ENCODE peak calls at places on chromosomes 13 and 19, in five cellular contexts. One of them, this sample, is unnamed.

GRCh38 chr19:13054605-13055212 is 47.9 kb downstream of the LYL1 start:
- DNase-seq in PC-3: no peak
- DNase-seq in RPMI7951: no peak
- DNase-seq in WTC11: no peak
- DNase-seq in bronchial epithelial cell: no peak
- DNase-seq in this sample: no peak

GRCh38 chr19:11887618-11888531 is at the start of gene ZNF69:
- DNase-seq in PC-3: peak
- DNase-seq in RPMI7951: peak
- DNase-seq in WTC11: peak
- DNase-seq in bronchial epithelial cell: peak
- DNase-seq in this sample: peak

GRCh38 chr13:50340566-50341287 is 325.5 kb downstream of the KCNRG start:
- DNase-seq in PC-3: no peak
- DNase-seq in RPMI7951: no peak
- DNase-seq in WTC11: no peak
- DNase-seq in bronchial epithelial cell: no peak
- DNase-seq in this sample: no peak

GRCh38 chr13:94079876-94080275 is 399.6 kb downstream of the DCT start:
- DNase-seq in PC-3: no peak
- DNase-seq in RPMI7951: peak
- DNase-seq in WTC11: no peak
- DNase-seq in bronchial epithelial cell: no peak
- DNase-seq in this sample: no peak

GRCh38 chr19:50658438-50659317 is 9.4 kb downstream of the C19orf81 start:
- DNase-seq in PC-3: peak
- DNase-seq in RPMI7951: peak
- DNase-seq in WTC11: peak
- DNase-seq in bronchial epithelial cell: no peak
- DNase-seq in this sample: peak

GRCh38 chr13:40370662-40371061 is 295.8 kb downstream of the FOXO1 start:
- DNase-seq in PC-3: no peak
- DNase-seq in RPMI7951: no peak
- DNase-seq in WTC11: no peak
- DNase-seq in bronchial epithelial cell: no peak
- DNase-seq in this sample: no peak

GRCh38 chr13:94312511-94313191 is 166.8 kb downstream of the DCT start:
- DNase-seq in PC-3: no peak
- DNase-seq in RPMI7951: no peak
- DNase-seq in WTC11: no peak
- DNase-seq in bronchial epithelial cell: peak
- DNase-seq in this sample: no peak

GRCh38 chr19:49491030-49491803 is 3.8 kb downstream of the RPL13A start:
- DNase-seq in PC-3: no peak
- DNase-seq in RPMI7951: no peak
- DNase-seq in WTC11: no peak
- DNase-seq in bronchial epithelial cell: no peak
- DNase-seq in this sample: no peak

GRCh38 chr13:26679945-26680516 is 80.6 kb downstream of the GPR12 start:
- DNase-seq in PC-3: no peak
- DNase-seq in RPMI7951: no peak
- DNase-seq in WTC11: peak
- DNase-seq in bronchial epithelial cell: no peak
- DNase-seq in this sample: no peak

GRCh38 chr13:75724742-75725504 is 88.8 kb downstream of the LMO7 start:
- DNase-seq in PC-3: peak
- DNase-seq in RPMI7951: no peak
- DNase-seq in WTC11: no peak
- DNase-seq in bronchial epithelial cell: peak
- DNase-seq in this sample: no peak

GRCh38 chr13:113139580-113139979 is 17.0 kb downstream of the F10 start:
- DNase-seq in PC-3: no peak
- DNase-seq in RPMI7951: no peak
- DNase-seq in WTC11: no peak
- DNase-seq in bronchial epithelial cell: no peak
- DNase-seq in this sample: no peak

GRCh38 chr13:96284971-96285370 is 195.1 kb downstream of the HS6ST3 start:
- DNase-seq in PC-3: no peak
- DNase-seq in RPMI7951: no peak
- DNase-seq in WTC11: no peak
- DNase-seq in bronchial epithelial cell: no peak
- DNase-seq in this sample: no peak

GRCh38 chr13:110685305-110685704 is 20.6 kb downstream of the CARS2 start:
- DNase-seq in PC-3: no peak
- DNase-seq in RPMI7951: no peak
- DNase-seq in WTC11: no peak
- DNase-seq in bronchial epithelial cell: no peak
- DNase-seq in this sample: no peak

GRCh38 chr19:35141627-35142401 is 1.2 kb upstream of the FXYD7 start:
- DNase-seq in PC-3: no peak
- DNase-seq in RPMI7951: no peak
- DNase-seq in WTC11: no peak
- DNase-seq in bronchial epithelial cell: no peak
- DNase-seq in this sample: no peak

GRCh38 chr19:19110410-19111137 is 27.7 kb downstream of the TMEM161A start:
- DNase-seq in PC-3: no peak
- DNase-seq in RPMI7951: no peak
- DNase-seq in WTC11: peak
- DNase-seq in bronchial epithelial cell: no peak
- DNase-seq in this sample: no peak

GRCh38 chr19:1999856-2000515 is 15.5 kb downstream of the BTBD2 start:
- DNase-seq in PC-3: no peak
- DNase-seq in RPMI7951: no peak
- DNase-seq in WTC11: no peak
- DNase-seq in bronchial epithelial cell: no peak
- DNase-seq in this sample: no peak

GRCh38 chr19:48321372-48321621 is 4.1 kb upstream of the EMP3 start:
- DNase-seq in PC-3: peak
- DNase-seq in RPMI7951: peak
- DNase-seq in WTC11: peak
- DNase-seq in bronchial epithelial cell: peak
- DNase-seq in this sample: peak

GRCh38 chr13:102710261-102710679 is 15.4 kb upstream of the METTL21C start:
- DNase-seq in PC-3: no peak
- DNase-seq in RPMI7951: peak
- DNase-seq in WTC11: no peak
- DNase-seq in bronchial epithelial cell: peak
- DNase-seq in this sample: no peak

GRCh38 chr19:3474015-3474414 is 6.3 kb downstream of the SMIM24 start:
- DNase-seq in PC-3: no peak
- DNase-seq in RPMI7951: no peak
- DNase-seq in WTC11: no peak
- DNase-seq in bronchial epithelial cell: no peak
- DNase-seq in this sample: no peak

GRCh38 chr19:1399079-1399478 is 2.3 kb downstream of the GAMT start:
- DNase-seq in PC-3: no peak
- DNase-seq in RPMI7951: no peak
- DNase-seq in WTC11: no peak
- DNase-seq in bronchial epithelial cell: no peak
- DNase-seq in this sample: no peak

GRCh38 chr19:5048727-5049553 is 80.0 kb downstream of the KDM4B start:
- DNase-seq in PC-3: peak
- DNase-seq in RPMI7951: peak
- DNase-seq in WTC11: no peak
- DNase-seq in bronchial epithelial cell: no peak
- DNase-seq in this sample: no peak

GRCh38 chr19:48713041-48713863 is 6.3 kb downstream of the MAMSTR start:
- DNase-seq in PC-3: no peak
- DNase-seq in RPMI7951: peak
- DNase-seq in WTC11: peak
- DNase-seq in bronchial epithelial cell: no peak
- DNase-seq in this sample: no peak

GRCh38 chr13:80337011-80337688 is 3.8 kb downstream of the SPRY2 start:
- DNase-seq in PC-3: no peak
- DNase-seq in RPMI7951: no peak
- DNase-seq in WTC11: no peak
- DNase-seq in bronchial epithelial cell: peak
- DNase-seq in this sample: no peak

GRCh38 chr13:93771782-93772181 is 545.2 kb downstream of the GPC6 start:
- DNase-seq in PC-3: peak
- DNase-seq in RPMI7951: no peak
- DNase-seq in WTC11: no peak
- DNase-seq in bronchial epithelial cell: no peak
- DNase-seq in this sample: no peak

GRCh38 chr13:101624210-101624922 is 171.9 kb downstream of the ITGBL1 start:
- DNase-seq in PC-3: peak
- DNase-seq in RPMI7951: no peak
- DNase-seq in WTC11: peak
- DNase-seq in bronchial epithelial cell: no peak
- DNase-seq in this sample: no peak

GRCh38 chr13:26011996-26012688 is 39.7 kb downstream of the SHISA2 start:
- DNase-seq in PC-3: no peak
- DNase-seq in RPMI7951: peak
- DNase-seq in WTC11: no peak
- DNase-seq in bronchial epithelial cell: no peak
- DNase-seq in this sample: no peak

GRCh38 chr19:16338470-16339360 is 14.1 kb downstream of the KLF2 start:
- DNase-seq in PC-3: peak
- DNase-seq in RPMI7951: peak
- DNase-seq in WTC11: no peak
- DNase-seq in bronchial epithelial cell: peak
- DNase-seq in this sample: no peak

GRCh38 chr19:34711890-34712289 is 22.2 kb upstream of the ZNF181 start:
- DNase-seq in PC-3: no peak
- DNase-seq in RPMI7951: no peak
- DNase-seq in WTC11: no peak
- DNase-seq in bronchial epithelial cell: no peak
- DNase-seq in this sample: no peak

GRCh38 chr19:38173324-38174041 is 50.5 kb downstream of the DPF1 start:
- DNase-seq in PC-3: no peak
- DNase-seq in RPMI7951: no peak
- DNase-seq in WTC11: no peak
- DNase-seq in bronchial epithelial cell: peak
- DNase-seq in this sample: no peak

GRCh38 chr19:18053571-18054219 is 33.0 kb downstream of the IL12RB1 start:
- DNase-seq in PC-3: peak
- DNase-seq in RPMI7951: peak
- DNase-seq in WTC11: no peak
- DNase-seq in bronchial epithelial cell: no peak
- DNase-seq in this sample: no peak

GRCh38 chr19:29266603-29267002 is 53.7 kb upstream of the UQCRFS1 start:
- DNase-seq in PC-3: no peak
- DNase-seq in RPMI7951: no peak
- DNase-seq in WTC11: no peak
- DNase-seq in bronchial epithelial cell: no peak
- DNase-seq in this sample: no peak

GRCh38 chr19:30144242-30144758 is 202.3 kb downstream of the URI1 start:
- DNase-seq in PC-3: no peak
- DNase-seq in RPMI7951: no peak
- DNase-seq in WTC11: no peak
- DNase-seq in bronchial epithelial cell: no peak
- DNase-seq in this sample: no peak

GRCh38 chr19:45919678-45920077 is 5.1 kb upstream of the NANOS2 start:
- DNase-seq in PC-3: no peak
- DNase-seq in RPMI7951: no peak
- DNase-seq in WTC11: no peak
- DNase-seq in bronchial epithelial cell: no peak
- DNase-seq in this sample: no peak

GRCh38 chr13:98466634-98467236 is 110.2 kb downstream of the STK24 start:
- DNase-seq in PC-3: peak
- DNase-seq in RPMI7951: peak
- DNase-seq in WTC11: peak
- DNase-seq in bronchial epithelial cell: peak
- DNase-seq in this sample: peak

GRCh38 chr19:33430674-33431277 is 57.3 kb downstream of the CEBPG start:
- DNase-seq in PC-3: peak
- DNase-seq in RPMI7951: peak
- DNase-seq in WTC11: peak
- DNase-seq in bronchial epithelial cell: peak
- DNase-seq in this sample: peak

GRCh38 chr19:2517881-2518601 is 42.1 kb downstream of the GADD45B start:
- DNase-seq in PC-3: no peak
- DNase-seq in RPMI7951: no peak
- DNase-seq in WTC11: no peak
- DNase-seq in bronchial epithelial cell: no peak
- DNase-seq in this sample: no peak

GRCh38 chr19:45514376-45515051 is 7.2 kb downstream of the VASP start:
- DNase-seq in PC-3: no peak
- DNase-seq in RPMI7951: no peak
- DNase-seq in WTC11: no peak
- DNase-seq in bronchial epithelial cell: no peak
- DNase-seq in this sample: no peak

GRCh38 chr13:29861694-29862110 is 11.3 kb upstream of the UBL3 start:
- DNase-seq in PC-3: peak
- DNase-seq in RPMI7951: peak
- DNase-seq in WTC11: no peak
- DNase-seq in bronchial epithelial cell: peak
- DNase-seq in this sample: no peak

GRCh38 chr13:77013853-77014542 is 13.0 kb downstream of the FBXL3 start:
- DNase-seq in PC-3: no peak
- DNase-seq in RPMI7951: no peak
- DNase-seq in WTC11: no peak
- DNase-seq in bronchial epithelial cell: no peak
- DNase-seq in this sample: no peak

This sample was measured in D721Med.